ENCODE peak calls at places on chromosomes 2 and 18, in eight cellular contexts. C is MM.1S, G is fibroblast of mammary gland, I is GM23338, F is omental fat pad, S is cardiac fibroblast, D is AG10803, U is A549. J is an unnamed sample.
A peak's percentile ranks its signal among the peaks of the same experiment; 100 is the strongest.

GRCh38 chr2:98565941-98566340 is 42.4 kb downstream of the COA5 start:
- DNase-seq in C (no peak), G (no peak), I (no peak), F (no peak), S (no peak), D (no peak), U (no peak), J (no peak)

GRCh38 chr2:43239981-43240761 is 13.8 kb upstream of the ZFP36L2 start:
- DNase-seq in C (no peak), G (no peak), I (peak; percentile 67), F (no peak), S (no peak), D (no peak), U (no peak), J (no peak)

GRCh38 chr18:79590191-79591039 is 89.2 kb upstream of the CTDP1 start:
- DNase-seq in C (no peak), G (no peak), I (no peak), F (no peak), S (peak; percentile 50), D (peak; percentile 61), U (no peak), J (no peak)

GRCh38 chr2:206396216-206396615 is 47.1 kb upstream of the ADAM23 start:
- DNase-seq in C (no peak), G (no peak), I (peak; percentile 27), F (no peak), S (no peak), D (no peak), U (no peak), J (no peak)

GRCh38 chr2:237222178-237222577 is 136.5 kb downstream of the COPS8 start:
- DNase-seq in C (no peak), G (peak; percentile 97), I (no peak), F (no peak), S (peak; percentile 98), D (peak; percentile 99), U (no peak), J (no peak)

GRCh38 chr2:69798909-69799526 is 30.4 kb upstream of the GMCL1 start:
- DNase-seq in C (peak; percentile 76), G (peak; percentile 38), I (no peak), F (no peak), S (peak; percentile 84), D (peak; percentile 38), U (no peak), J (no peak)

GRCh38 chr18:31176531-31176930 is 13.9 kb upstream of the DSC1 start:
- DNase-seq in C (no peak), G (no peak), I (no peak), F (no peak), S (no peak), D (no peak), U (peak; percentile 4), J (no peak)

GRCh38 chr2:100868083-100868482 is 48.1 kb downstream of the NPAS2 start:
- DNase-seq in C (no peak), G (no peak), I (no peak), F (no peak), S (no peak), D (no peak), U (no peak), J (no peak)

GRCh38 chr2:173978447-173978846 is 13.3 kb upstream of the SP3 start:
- DNase-seq in C (no peak), G (peak; percentile 68), I (no peak), F (no peak), S (peak; percentile 41), D (no peak), U (peak; percentile 33), J (no peak)

GRCh38 chr2:174183076-174183475 is 65.3 kb downstream of the OLA1 start:
- DNase-seq in C (no peak), G (no peak), I (no peak), F (no peak), S (no peak), D (no peak), U (no peak), J (no peak)

GRCh38 chr2:73187549-73187948 is 14.8 kb upstream of the NOTO start:
- DNase-seq in C (no peak), G (no peak), I (no peak), F (no peak), S (no peak), D (no peak), U (no peak), J (no peak)

GRCh38 chr2:158719411-158719810 is 75.7 kb upstream of the DAPL1 start:
- DNase-seq in C (no peak), G (no peak), I (no peak), F (no peak), S (no peak), D (no peak), U (no peak), J (no peak)

GRCh38 chr2:150487537-150488429 is at the start of gene RND3:
- DNase-seq in C (peak; percentile 92), G (peak; percentile 99), I (peak; percentile 99), F (peak; percentile 96), S (peak; percentile 100), D (peak; percentile 99), U (peak; percentile 99), J (peak; percentile 95)

GRCh38 chr2:69827796-69828540 is 1.5 kb upstream of the GMCL1 start:
- DNase-seq in C (no peak), G (peak; percentile 91), I (no peak), F (no peak), S (peak; percentile 71), D (no peak), U (no peak), J (no peak)

GRCh38 chr2:69703189-69703588 is 38.7 kb upstream of the ANXA4 start:
- DNase-seq in C (no peak), G (no peak), I (no peak), F (no peak), S (no peak), D (no peak), U (no peak), J (no peak)

GRCh38 chr18:11827963-11828362 is 23.2 kb upstream of the CHMP1B start:
- DNase-seq in C (no peak), G (no peak), I (no peak), F (no peak), S (no peak), D (no peak), U (no peak), J (no peak)

GRCh38 chr2:111028720-111029119 is 92.0 kb upstream of the BCL2L11 start:
- DNase-seq in C (peak; percentile 51), G (peak; percentile 14), I (peak; percentile 9), F (no peak), S (peak; percentile 22), D (no peak), U (peak; percentile 7), J (no peak)
- TF ChIP-seq CTCF in C (peak; percentile 59), G (peak; percentile 22), I (peak; percentile 29), F (no peak), S (no peak), D (no peak), U (no peak), J (peak; percentile 12)

GRCh38 chr2:27702302-27702701 is 38.6 kb downstream of the SLC4A1AP start:
- DNase-seq in C (no peak), G (no peak), I (no peak), F (no peak), S (no peak), D (no peak), U (no peak), J (no peak)

GRCh38 chr2:27705851-27706622 is 42.3 kb downstream of the SLC4A1AP start:
- DNase-seq in C (no peak), G (peak; percentile 98), I (no peak), F (no peak), S (peak; percentile 99), D (peak; percentile 94), U (peak; percentile 98), J (no peak)

GRCh38 chr2:27703638-27704341 is 40.1 kb downstream of the SLC4A1AP start:
- DNase-seq in C (peak; percentile 83), G (peak; percentile 93), I (peak; percentile 92), F (peak; percentile 92), S (peak; percentile 95), D (peak; percentile 97), U (peak; percentile 90), J (peak; percentile 90)

GRCh38 chr2:27701676-27702075 is 38.0 kb downstream of the SLC4A1AP start:
- DNase-seq in C (no peak), G (no peak), I (no peak), F (no peak), S (no peak), D (peak; percentile 78), U (peak; percentile 31), J (no peak)

GRCh38 chr2:27704342-27704876 is 40.7 kb downstream of the SLC4A1AP start:
- DNase-seq in C (no peak), G (no peak), I (no peak), F (no peak), S (no peak), D (no peak), U (no peak), J (no peak)
- TF ChIP-seq CTCF in C (no peak), G (no peak), I (no peak), F (no peak), S (no peak), D (no peak), U (no peak), J (no peak)

GRCh38 chr2:85668857-85669142 is 801 bp upstream of the SFTPB start:
- DNase-seq in C (no peak), G (no peak), I (no peak), F (no peak), S (no peak), D (no peak), U (no peak), J (no peak)

GRCh38 chr2:85668009-85668856 is at the start of gene SFTPB:
- DNase-seq in C (no peak), G (peak; percentile 74), I (no peak), F (no peak), S (peak; percentile 65), D (peak; percentile 54), U (no peak), J (no peak)

GRCh38 chr2:85666937-85667336 is 1.1 kb downstream of the SFTPB start:
- DNase-seq in C (no peak), G (no peak), I (no peak), F (no peak), S (no peak), D (no peak), U (no peak), J (no peak)

GRCh38 chr2:85666435-85666924 is 1.5 kb downstream of the SFTPB start:
- DNase-seq in C (no peak), G (no peak), I (no peak), F (no peak), S (no peak), D (no peak), U (no peak), J (no peak)

GRCh38 chr2:85667561-85668008 is 414 bp downstream of the SFTPB start:
- DNase-seq in C (no peak), G (no peak), I (no peak), F (no peak), S (no peak), D (no peak), U (no peak), J (no peak)
- TF ChIP-seq CTCF in C (no peak), G (no peak), I (no peak), F (no peak), S (no peak), D (no peak), U (no peak), J (no peak)

DNA sequence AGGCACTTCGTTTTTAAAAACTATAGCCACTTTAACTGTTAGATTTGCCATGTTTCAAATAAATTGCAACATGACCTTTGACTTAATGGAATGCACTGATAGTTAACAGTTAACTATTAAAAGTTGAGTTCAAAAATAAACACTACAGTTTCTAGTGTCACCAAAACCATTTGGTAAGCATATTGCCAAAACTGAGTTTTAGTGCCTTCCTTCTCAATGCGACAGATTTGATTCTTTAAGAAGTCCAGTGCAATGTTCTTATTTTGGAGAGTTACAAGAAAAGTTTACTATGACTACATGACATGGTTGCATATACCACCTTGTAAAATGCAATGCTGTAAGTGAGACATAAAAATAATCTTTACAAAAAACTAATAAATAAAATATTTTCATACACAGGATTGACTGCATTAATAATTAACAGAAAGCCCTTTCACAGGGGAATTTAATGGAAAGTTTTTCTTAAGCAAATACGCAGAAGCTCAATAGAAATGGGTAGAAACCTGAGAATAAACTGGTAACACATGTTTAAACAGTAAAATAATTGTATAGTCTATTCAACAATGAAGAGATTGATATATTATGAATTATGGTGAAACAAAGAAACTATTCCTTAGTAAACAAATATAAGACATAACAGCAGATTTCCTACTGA is 53.8 kb downstream of the GRB14 start:
- DNase-seq in C (no peak), G (no peak), I (no peak), F (no peak), S (no peak), D (no peak), U (peak; percentile 7), J (no peak)
- TF ChIP-seq CTCF in C (no peak), G (no peak), I (no peak), F (no peak), S (no peak), D (no peak), U (no peak), J (no peak)

J was measured in neural crest cell.